ENCODE peak calls at places on chromosomes 13 and 19, in six cellular contexts. W, S, N, D, E and O are unnamed samples.

GRCh38 chr13:24306632-24307031 is 2.7 kb upstream of the C1QTNF9 start:
- DNase-seq in S (no peak), E (peak), W (peak), N (peak), D (no peak), O (no peak)

GRCh38 chr19:54517483-54517882 is 14.9 kb downstream of the LAIR2 start:
- DNase-seq in S (peak), E (peak), W (peak), N (peak), D (peak), O (peak)

GRCh38 chr19:39971380-39971841 is 446 bp downstream of the PSMC4 start:
- DNase-seq in D (peak), E (no peak), S (no peak), N (no peak), W (no peak), O (peak)

GRCh38 chr19:18393836-18394235 is 3.6 kb downstream of the LRRC25 start:
- DNase-seq in D (no peak), S (no peak), N (no peak), W (no peak), E (no peak), O (no peak)

GRCh38 chr19:12777217-12778019 is 2.1 kb upstream of the HOOK2 start:
- DNase-seq in W (peak), D (peak), N (no peak), S (peak), E (peak), O (peak)

GRCh38 chr13:28955264-28955966 is 135.3 kb downstream of the MTUS2 start:
- DNase-seq in D (no peak), W (no peak), E (no peak), N (no peak), S (no peak), O (no peak)

GRCh38 chr19:18392417-18392816 is 5.0 kb downstream of the LRRC25 start:
- DNase-seq in E (no peak), N (peak), S (no peak), D (no peak), W (peak), O (no peak)

GRCh38 chr13:70432276-70432805 is 324.1 kb upstream of the KLHL1 start:
- DNase-seq in W (no peak), N (no peak), D (no peak), S (no peak), E (no peak), O (no peak)

GRCh38 chr13:91406619-91407018 is 8.2 kb downstream of the GPC5 start:
- DNase-seq in W (peak), D (peak), N (peak), S (peak), E (peak), O (no peak)

GRCh38 chr13:50094615-50095293 is 79.5 kb downstream of the KCNRG start:
- DNase-seq in N (peak), S (no peak), D (no peak), E (peak), W (peak), O (no peak)

GRCh38 chr19:33683881-33684549 is 62.3 kb downstream of the CHST8 start:
- DNase-seq in E (peak), W (peak), N (peak), S (peak), D (peak), O (no peak)

GRCh38 chr13:35699805-35700204 is 223.3 kb upstream of the MAB21L1 start:
- DNase-seq in N (peak), E (peak), S (no peak), W (peak), D (no peak), O (no peak)

GRCh38 chr19:45640849-45641273 is 1.7 kb upstream of the EML2 start:
- DNase-seq in S (no peak), E (peak), W (no peak), D (peak), N (no peak), O (no peak)

GRCh38 chr19:31330237-31330636 is 19.0 kb downstream of the TSHZ3 start:
- DNase-seq in D (no peak), W (no peak), S (no peak), E (no peak), N (no peak), O (no peak)

GRCh38 chr19:31331536-31331935 is 17.7 kb downstream of the TSHZ3 start:
- DNase-seq in S (no peak), E (no peak), W (no peak), N (no peak), D (no peak), O (peak)

GRCh38 chr19:31330761-31331160 is 18.5 kb downstream of the TSHZ3 start:
- DNase-seq in N (no peak), W (no peak), E (no peak), D (no peak), S (no peak), O (no peak)

GRCh38 chr19:31334101-31334848 is 15.0 kb downstream of the TSHZ3 start:
- DNase-seq in W (peak), S (no peak), E (peak), N (peak), D (no peak), O (no peak)

DNA sequence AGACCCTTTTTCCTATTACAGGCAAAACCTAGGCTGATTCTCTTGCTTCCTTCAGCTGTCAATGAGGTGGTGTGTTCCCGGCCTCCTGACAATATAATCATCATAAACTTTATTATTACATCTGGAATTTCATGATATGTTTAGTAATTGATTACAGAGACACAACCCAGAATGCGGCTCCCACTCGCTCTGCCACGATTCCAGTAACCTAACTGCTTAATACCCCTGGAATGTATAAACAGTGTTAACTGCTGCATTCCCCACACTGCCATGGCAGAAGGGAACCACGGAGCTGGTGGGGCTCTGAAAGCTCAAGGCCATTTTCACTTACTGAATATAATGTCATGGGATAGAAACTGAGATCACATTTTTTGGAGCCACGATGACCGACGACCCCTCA is 17.1 kb downstream of the TSHZ3 start:
- DNase-seq in W (peak), E (no peak), D (no peak), S (no peak), N (peak), O (no peak)
- H3K27ac ChIP-seq in W (peak), E (no peak), D (no peak), S (no peak), N (no peak), O (no peak)

DNA sequence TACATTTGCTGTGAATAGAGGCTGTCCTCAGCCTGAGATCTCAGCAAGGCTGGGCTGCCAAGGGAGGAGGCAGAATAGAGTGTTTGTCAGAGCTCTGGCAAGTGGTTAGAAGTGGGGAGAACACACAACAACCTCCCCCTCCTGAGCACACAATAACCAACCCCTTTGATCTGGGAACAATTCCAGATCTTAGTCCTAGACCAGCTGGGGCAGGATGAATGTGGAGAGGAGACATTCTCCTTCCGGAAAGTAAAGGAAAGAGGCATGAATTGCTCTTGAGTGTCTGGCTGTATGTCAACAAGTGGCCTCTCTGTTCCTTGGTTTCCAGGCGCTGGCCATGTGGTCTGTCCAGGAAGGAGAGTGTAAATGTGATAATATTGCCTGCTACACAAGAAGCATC is 114.9 kb upstream of the TMTC4 start:
- DNase-seq in N (peak), W (peak), E (no peak), S (peak), D (no peak), O (peak)
- H3K4me3 ChIP-seq in N (no peak), W (no peak), E (no peak), S (no peak), D (no peak), O (no peak)

DNA sequence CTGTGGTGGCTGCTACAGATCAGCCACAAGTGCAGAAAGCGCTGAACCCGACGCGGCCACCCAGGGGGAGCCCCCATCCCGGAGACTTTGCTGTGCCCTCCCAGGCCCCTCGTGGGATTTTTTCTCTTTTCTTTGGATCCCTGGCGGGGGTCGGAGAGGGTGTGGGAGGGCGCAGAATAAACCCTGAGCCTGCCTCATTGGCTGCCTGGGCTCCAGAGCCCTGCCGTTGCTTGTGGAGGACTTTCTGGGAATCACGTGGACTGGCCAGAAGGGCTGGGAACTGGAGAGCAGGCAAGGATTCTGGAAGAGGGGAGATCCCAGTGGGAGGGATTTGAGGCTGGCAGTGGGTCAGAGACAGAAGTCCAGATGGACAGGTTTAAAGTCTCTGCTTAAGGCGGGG is 24.9 kb downstream of the GADD45B start:
- DNase-seq in E (no peak), W (no peak), S (no peak), D (no peak), N (no peak), O (no peak)
- TF ChIP-seq CTCF in E (no peak), W (no peak), S (no peak), D (no peak), N (no peak), O (no peak)

GRCh38 chr13:26253787-26254582 is at the start of gene CDK8:
- DNase-seq in E (peak), W (peak), D (peak), N (peak), S (peak), O (peak)
- H3K27ac ChIP-seq in E (peak), W (peak), D (peak), N (peak), S (peak), O (peak)

DNA sequence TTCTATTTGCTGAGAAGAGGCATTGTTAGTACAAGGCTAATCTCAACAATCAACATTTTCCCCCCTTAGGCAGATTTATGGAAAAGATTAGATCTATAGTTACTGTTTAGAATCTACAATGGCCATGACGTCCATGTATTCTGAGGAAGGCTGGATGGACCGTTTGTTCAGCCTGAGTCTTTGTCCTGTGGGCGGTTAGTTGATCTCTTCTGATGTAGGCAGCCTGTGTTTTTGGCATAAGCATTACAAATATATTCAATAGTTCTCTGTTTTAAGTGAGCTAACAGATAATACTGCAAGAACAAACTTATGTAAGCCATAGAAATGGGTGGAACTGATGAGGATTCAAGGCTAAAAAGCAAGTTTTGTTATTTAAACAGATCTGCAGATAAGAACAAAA is 48.4 kb downstream of the FAM124A start:
- DNase-seq in S (no peak), W (no peak), E (no peak), D (no peak), N (no peak), O (no peak)
- H3K4me3 ChIP-seq in S (no peak), W (no peak), E (no peak), D (no peak), N (no peak), O (no peak)